ENCODE peak calls at places on chromosomes 12 and 14, in ten cellular contexts. One of them, this sample, is unnamed.

GRCh38 chr12:27965966-27966365 is 6.6 kb downstream of the PTHLH start:
- DNase-seq in stimulated activated CD8-positive, alpha-beta memory T cell treated with anti-CD3 and anti-CD28 coated beads, Interleukin-4, amount 100 ng/mL, for 4 hours: no peak
- DNase-seq in mesothelial cell of epicardium: no peak
- DNase-seq in SHP77: no peak
- DNase-seq in hypothalamus: no peak
- DNase-seq in stimulated activated CD4-positive, alpha-beta T cell treated with anti-CD3 and anti-CD28 coated beads, Interleukin-4, amount 100 ng/mL, for 24 hours: no peak
- DNase-seq in naive thymus-derived CD8-positive, alpha-beta T cell: no peak
- DNase-seq in AG09309: no peak
- DNase-seq in endothelial cell of umbilical vein: peak
- DNase-seq in esophagus squamous epithelium: no peak
- DNase-seq in this sample: no peak

GRCh38 chr14:74018029-74018703 is 922 bp downstream of the ENTPD5 start:
- DNase-seq in SHP77: no peak
- DNase-seq in esophagus squamous epithelium: no peak
- DNase-seq in stimulated activated CD8-positive, alpha-beta memory T cell treated with anti-CD3 and anti-CD28 coated beads, Interleukin-4, amount 100 ng/mL, for 4 hours: no peak
- DNase-seq in hypothalamus: no peak
- DNase-seq in stimulated activated CD4-positive, alpha-beta T cell treated with anti-CD3 and anti-CD28 coated beads, Interleukin-4, amount 100 ng/mL, for 24 hours: no peak
- DNase-seq in naive thymus-derived CD8-positive, alpha-beta T cell: peak
- DNase-seq in endothelial cell of umbilical vein: peak
- DNase-seq in AG09309: peak
- DNase-seq in mesothelial cell of epicardium: no peak
- DNase-seq in this sample: no peak

GRCh38 chr12:52205584-52206308 is 13.9 kb upstream of the KRT80 start:
- DNase-seq in mesothelial cell of epicardium: no peak
- DNase-seq in AG09309: no peak
- DNase-seq in esophagus squamous epithelium: no peak
- DNase-seq in stimulated activated CD8-positive, alpha-beta memory T cell treated with anti-CD3 and anti-CD28 coated beads, Interleukin-4, amount 100 ng/mL, for 4 hours: no peak
- DNase-seq in SHP77: no peak
- DNase-seq in naive thymus-derived CD8-positive, alpha-beta T cell: no peak
- DNase-seq in hypothalamus: no peak
- DNase-seq in endothelial cell of umbilical vein: no peak
- DNase-seq in stimulated activated CD4-positive, alpha-beta T cell treated with anti-CD3 and anti-CD28 coated beads, Interleukin-4, amount 100 ng/mL, for 24 hours: no peak
- DNase-seq in this sample: no peak

GRCh38 chr12:27332407-27333310 is at the start of gene BMAL2:
- DNase-seq in naive thymus-derived CD8-positive, alpha-beta T cell: peak
- DNase-seq in mesothelial cell of epicardium: peak
- DNase-seq in stimulated activated CD8-positive, alpha-beta memory T cell treated with anti-CD3 and anti-CD28 coated beads, Interleukin-4, amount 100 ng/mL, for 4 hours: no peak
- DNase-seq in hypothalamus: no peak
- DNase-seq in SHP77: peak
- DNase-seq in stimulated activated CD4-positive, alpha-beta T cell treated with anti-CD3 and anti-CD28 coated beads, Interleukin-4, amount 100 ng/mL, for 24 hours: peak
- DNase-seq in AG09309: no peak
- DNase-seq in esophagus squamous epithelium: no peak
- DNase-seq in endothelial cell of umbilical vein: peak
- DNase-seq in this sample: peak

GRCh38 chr14:91146661-91147060 is 32.8 kb downstream of the DGLUCY start:
- DNase-seq in mesothelial cell of epicardium: no peak
- DNase-seq in stimulated activated CD8-positive, alpha-beta memory T cell treated with anti-CD3 and anti-CD28 coated beads, Interleukin-4, amount 100 ng/mL, for 4 hours: no peak
- DNase-seq in endothelial cell of umbilical vein: no peak
- DNase-seq in hypothalamus: no peak
- DNase-seq in esophagus squamous epithelium: no peak
- DNase-seq in stimulated activated CD4-positive, alpha-beta T cell treated with anti-CD3 and anti-CD28 coated beads, Interleukin-4, amount 100 ng/mL, for 24 hours: no peak
- DNase-seq in naive thymus-derived CD8-positive, alpha-beta T cell: no peak
- DNase-seq in AG09309: no peak
- DNase-seq in SHP77: no peak
- DNase-seq in this sample: no peak

GRCh38 chr12:12520278-12520677 is 42.4 kb downstream of the DUSP16 start:
- DNase-seq in endothelial cell of umbilical vein: no peak
- DNase-seq in SHP77: no peak
- DNase-seq in naive thymus-derived CD8-positive, alpha-beta T cell: no peak
- DNase-seq in mesothelial cell of epicardium: no peak
- DNase-seq in esophagus squamous epithelium: no peak
- DNase-seq in AG09309: no peak
- DNase-seq in stimulated activated CD4-positive, alpha-beta T cell treated with anti-CD3 and anti-CD28 coated beads, Interleukin-4, amount 100 ng/mL, for 24 hours: no peak
- DNase-seq in stimulated activated CD8-positive, alpha-beta memory T cell treated with anti-CD3 and anti-CD28 coated beads, Interleukin-4, amount 100 ng/mL, for 4 hours: no peak
- DNase-seq in hypothalamus: no peak
- DNase-seq in this sample: no peak

GRCh38 chr14:103314496-103315277 is 19.4 kb upstream of the EIF5 start:
- DNase-seq in hypothalamus: no peak
- DNase-seq in stimulated activated CD4-positive, alpha-beta T cell treated with anti-CD3 and anti-CD28 coated beads, Interleukin-4, amount 100 ng/mL, for 24 hours: no peak
- DNase-seq in stimulated activated CD8-positive, alpha-beta memory T cell treated with anti-CD3 and anti-CD28 coated beads, Interleukin-4, amount 100 ng/mL, for 4 hours: no peak
- DNase-seq in AG09309: no peak
- DNase-seq in endothelial cell of umbilical vein: peak
- DNase-seq in esophagus squamous epithelium: no peak
- DNase-seq in naive thymus-derived CD8-positive, alpha-beta T cell: no peak
- DNase-seq in SHP77: no peak
- DNase-seq in mesothelial cell of epicardium: no peak
- DNase-seq in this sample: no peak

GRCh38 chr12:80598004-80598606 is 109.3 kb upstream of the MYF6 start:
- DNase-seq in hypothalamus: no peak
- DNase-seq in stimulated activated CD4-positive, alpha-beta T cell treated with anti-CD3 and anti-CD28 coated beads, Interleukin-4, amount 100 ng/mL, for 24 hours: no peak
- DNase-seq in stimulated activated CD8-positive, alpha-beta memory T cell treated with anti-CD3 and anti-CD28 coated beads, Interleukin-4, amount 100 ng/mL, for 4 hours: no peak
- DNase-seq in AG09309: peak
- DNase-seq in mesothelial cell of epicardium: no peak
- DNase-seq in naive thymus-derived CD8-positive, alpha-beta T cell: no peak
- DNase-seq in esophagus squamous epithelium: no peak
- DNase-seq in endothelial cell of umbilical vein: peak
- DNase-seq in SHP77: no peak
- DNase-seq in this sample: no peak

GRCh38 chr12:26791328-26791791 is 41.6 kb downstream of the ITPR2 start:
- DNase-seq in hypothalamus: no peak
- DNase-seq in stimulated activated CD8-positive, alpha-beta memory T cell treated with anti-CD3 and anti-CD28 coated beads, Interleukin-4, amount 100 ng/mL, for 4 hours: no peak
- DNase-seq in mesothelial cell of epicardium: no peak
- DNase-seq in naive thymus-derived CD8-positive, alpha-beta T cell: no peak
- DNase-seq in esophagus squamous epithelium: no peak
- DNase-seq in AG09309: no peak
- DNase-seq in SHP77: no peak
- DNase-seq in endothelial cell of umbilical vein: no peak
- DNase-seq in stimulated activated CD4-positive, alpha-beta T cell treated with anti-CD3 and anti-CD28 coated beads, Interleukin-4, amount 100 ng/mL, for 24 hours: no peak
- DNase-seq in this sample: no peak

This sample was measured in activated T-helper 9 cell treated with anti-CD3 and anti-CD28 coated beads, Interleukin-2, amount 50 U/mL, for 16 hours.